ENCODE peak calls at places on chromosome 19, in nine cellular contexts. P is uterus; M is AG04450; Y is T-helper 17 cell; C is colonic mucosa; I is cardiac muscle cell; E is mammary epithelial cell; Z is CD4-positive, alpha-beta T cell; G is naive thymus-derived CD4-positive, alpha-beta T cell. Q is an unnamed sample. For H3K9me3, the result is how much of the 10 kb centered on the place peaks cover.

GRCh38 chr19:29495971-29496441 is 29.8 kb upstream of the VSTM2B start:
- DNase-seq in M (no peak), Y (no peak), P (no peak), I (no peak), C (no peak), E (no peak), Z (no peak), G (no peak), Q (no peak)

GRCh38 chr19:3350014-3350663 is 16.2 kb upstream of the NFIC start:
- DNase-seq in I (peak), P (no peak), Z (no peak), C (peak), Y (no peak), M (no peak), E (no peak), G (no peak), Q (no peak)

GRCh38 chr19:57152921-57153320 is 7.9 kb upstream of the ZIM3 start:
- DNase-seq in G (no peak), I (no peak), M (no peak), C (no peak), Y (no peak), P (no peak), Z (no peak), E (no peak), Q (no peak)

GRCh38 chr19:13302521-13303270 is 152.5 kb downstream of the IER2 start:
- DNase-seq in I (no peak), G (no peak), Z (no peak), C (no peak), P (no peak), E (no peak), M (no peak), Y (no peak), Q (no peak)

GRCh38 chr19:7494416-7495098 is 5.7 kb upstream of the PEX11G start:
- DNase-seq in E (peak), Y (no peak), P (no peak), Z (no peak), C (peak), I (peak), M (no peak), G (no peak), Q (no peak)

GRCh38 chr19:39497850-39498261 is 891 bp upstream of the DLL3 start:
- DNase-seq in G (no peak), Y (no peak), C (peak), M (no peak), P (no peak), I (peak), Z (no peak), E (no peak), Q (peak)

GRCh38 chr19:35309481-35310279 is 17.7 kb downstream of the MAG start:
- DNase-seq in M (no peak), G (no peak), Z (no peak), P (peak), I (peak), Y (no peak), E (no peak), C (no peak), Q (no peak)

GRCh38 chr19:55528030-55528801 is 8.7 kb downstream of the SBK2 start:
- DNase-seq in E (no peak), M (no peak), Z (no peak), C (no peak), I (peak), G (no peak), Y (no peak), P (no peak), Q (no peak)

GRCh38 chr19:29612121-29612520 is 6.0 kb downstream of the POP4 start:
- DNase-seq in E (no peak), Y (no peak), C (no peak), Z (no peak), M (no peak), G (no peak), P (no peak), I (no peak), Q (no peak)

GRCh38 chr19:55452381-55453325 is 8.8 kb downstream of the ISOC2 start:
- DNase-seq in Y (no peak), I (peak), G (no peak), P (peak), E (peak), Z (no peak), C (peak), M (peak), Q (no peak)

GRCh38 chr19:2039082-2039958 is 11.7 kb downstream of the MKNK2 start:
- DNase-seq in G (no peak), C (no peak), Z (no peak), E (no peak), M (no peak), I (no peak), P (no peak), Y (no peak), Q (no peak)

GRCh38 chr19:55677572-55678028 is 2.6 kb downstream of the EPN1 start:
- DNase-seq in Z (no peak), I (no peak), Y (no peak), G (no peak), P (no peak), C (no peak), E (no peak), M (no peak), Q (no peak)

GRCh38 chr19:51689751-51690358 is 3.3 kb upstream of the SPACA6 start:
- DNase-seq in Z (no peak), G (no peak), P (peak), C (peak), E (no peak), M (no peak), I (peak), Y (no peak), Q (no peak)

GRCh38 chr19:45960595-45961235 is 12.9 kb downstream of the NOVA2 start:
- DNase-seq in Z (no peak), Y (no peak), P (no peak), I (no peak), C (no peak), M (no peak), E (no peak), G (no peak), Q (no peak)

GRCh38 chr19:45958320-45958719 is 15.3 kb downstream of the NOVA2 start:
- DNase-seq in C (no peak), P (no peak), G (no peak), Y (no peak), E (no peak), Z (no peak), M (no peak), I (no peak), Q (no peak)

GRCh38 chr19:45958763-45959516 is 14.7 kb downstream of the NOVA2 start:
- DNase-seq in Z (no peak), G (no peak), M (no peak), C (no peak), I (peak), Y (no peak), P (no peak), E (no peak), Q (no peak)

GRCh38 chr19:45959517-45960025 is 14.1 kb downstream of the NOVA2 start:
- DNase-seq in G (no peak), I (no peak), E (no peak), P (no peak), Z (no peak), C (no peak), Y (no peak), M (no peak), Q (no peak)

GRCh38 chr19:45962021-45962420 is 11.6 kb downstream of the NOVA2 start:
- DNase-seq in P (no peak), G (no peak), Y (no peak), I (no peak), C (no peak), Z (no peak), E (no peak), M (no peak), Q (no peak)
- H3K9me3 ChIP-seq in P (under half), G (under half), Y (under half), I (under half), C (under half), Z (under half), E (under half), M (under half), Q (under half)

GRCh38 chr19:12075538-12076139 is 11.1 kb downstream of the ZNF844 start:
- DNase-seq in Y (no peak), C (no peak), M (no peak), Z (no peak), P (no peak), I (no peak), E (no peak), G (no peak), Q (no peak)

DNA sequence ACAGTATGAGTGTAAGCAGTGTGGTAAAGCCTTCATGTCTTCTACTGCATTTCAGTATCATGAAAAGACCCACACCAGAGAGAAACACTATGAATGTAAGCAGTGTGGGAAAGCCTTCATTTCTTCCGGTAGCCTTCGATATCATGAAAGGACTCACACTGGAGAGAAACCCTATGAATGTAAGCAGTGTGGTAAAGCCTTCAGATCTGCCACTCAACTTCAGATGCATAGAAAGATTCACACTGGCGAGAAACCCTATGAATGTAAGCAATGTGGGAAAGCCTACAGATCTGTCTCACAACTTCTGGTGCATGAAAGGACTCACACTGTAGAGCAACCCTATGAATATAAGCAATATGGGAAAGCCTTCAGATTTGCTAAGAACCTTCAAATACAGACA is 12.8 kb downstream of the ZNF844 start:
- DNase-seq in I (no peak), Y (no peak), P (no peak), M (no peak), Z (no peak), G (no peak), C (no peak), E (no peak), Q (no peak)
- H3K9me3 ChIP-seq in I (under half), Y (under half), P (under half), M (half or more), Z (half or more), G (under half), C (under half), E (under half), Q (under half)

DNA sequence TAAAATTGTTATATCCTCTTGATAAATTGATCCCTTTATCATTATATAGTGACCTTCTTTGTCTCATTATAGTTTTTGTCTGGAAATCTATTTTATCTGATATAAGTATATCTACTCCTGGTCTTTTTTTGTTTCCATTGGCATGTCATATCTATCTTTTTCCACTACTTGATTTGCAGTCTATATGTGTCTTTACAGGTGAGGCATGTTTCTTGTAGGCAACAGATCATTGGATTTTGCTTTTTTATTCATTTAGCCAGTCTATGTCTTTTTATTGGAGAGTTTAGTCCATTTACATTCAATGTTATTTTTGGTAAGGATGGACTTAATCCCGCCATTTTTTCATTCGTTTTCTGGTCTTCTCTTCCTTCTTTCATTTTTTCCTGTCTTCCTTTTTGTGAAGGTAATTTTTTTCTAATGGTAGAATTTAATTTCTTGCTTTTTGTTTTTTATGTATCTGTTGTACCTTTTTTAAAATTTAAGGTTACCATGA is 13.5 kb upstream of the ZNF823 start:
- DNase-seq in Y (no peak), G (no peak), M (no peak), E (no peak), I (no peak), P (no peak), C (no peak), Z (no peak), Q (no peak)
- H3K9me3 ChIP-seq in Y (under half), G (under half), M (under half), E (under half), I (under half), P (under half), C (under half), Z (half or more), Q (under half)

GRCh38 chr19:12270854-12271253 is 23.8 kb downstream of the ZNF44 start:
- DNase-seq in P (no peak), I (no peak), E (no peak), Z (no peak), G (no peak), Y (no peak), M (no peak), C (no peak), Q (no peak)
- H3K9me3 ChIP-seq in P (under half), I (under half), E (half or more), Z (half or more), G (under half), Y (under half), M (half or more), C (under half), Q (under half)